ENCODE peak calls at places on chromosome 4, in six cellular contexts. L is Kasumi-1, S is testis, Z is RWPE1, R is lung microvascular endothelial cell, V is choroid plexus epithelial cell. U is an unnamed sample.

GRCh38 chr4:145736241-145736831 is 56.4 kb downstream of the C4orf51 start:
- DNase-seq in L (no peak), Z (no peak), R (peak), S (no peak), V (no peak), U (peak)

GRCh38 chr4:108774809-108775530 is 12.1 kb upstream of the ETNPPL start:
- DNase-seq in V (no peak), S (peak), Z (no peak), R (no peak), L (no peak), U (no peak)

GRCh38 chr4:83234902-83235644 is 49.5 kb downstream of the COQ2 start:
- DNase-seq in L (no peak), S (no peak), R (no peak), V (no peak), Z (peak), U (no peak)

GRCh38 chr4:85642356-85643100 is 167.6 kb downstream of the ARHGAP24 start:
- DNase-seq in S (no peak), Z (no peak), R (no peak), V (no peak), L (no peak), U (no peak)

GRCh38 chr4:84451546-84451945 is 47.5 kb downstream of the NKX6-1 start:
- DNase-seq in S (no peak), V (peak), L (peak), Z (no peak), R (peak), U (peak)

GRCh38 chr4:121462660-121463261 is 81.9 kb upstream of the QRFPR start:
- DNase-seq in L (peak), V (peak), R (peak), Z (peak), S (peak), U (peak)

GRCh38 chr4:134628074-134628473 is 426.5 kb upstream of the PABPC4L start:
- DNase-seq in Z (no peak), S (no peak), V (no peak), R (peak), L (no peak), U (no peak)

GRCh38 chr4:81421346-81422218 is 50.1 kb downstream of the RASGEF1B start:
- DNase-seq in R (no peak), S (no peak), V (peak), L (peak), Z (peak), U (no peak)

GRCh38 chr4:134505511-134505910 is 303.9 kb upstream of the PABPC4L start:
- DNase-seq in V (no peak), S (no peak), Z (no peak), L (no peak), R (no peak), U (no peak)

GRCh38 chr4:6541789-6542188 is 33.2 kb upstream of the MAN2B2 start:
- DNase-seq in Z (no peak), S (no peak), V (no peak), L (no peak), R (no peak), U (no peak)

GRCh38 chr4:76341063-76341462 is 34.5 kb downstream of the STBD1 start:
- DNase-seq in S (no peak), R (no peak), L (peak), V (peak), Z (peak), U (peak)

GRCh38 chr4:101126044-101126443 is 221.3 kb downstream of the PPP3CA start:
- DNase-seq in V (peak), Z (no peak), R (no peak), S (no peak), L (no peak), U (no peak)

GRCh38 chr4:948101-948935 is 16.1 kb downstream of the TMEM175 start:
- DNase-seq in Z (no peak), V (peak), R (no peak), L (no peak), S (no peak), U (no peak)

GRCh38 chr4:114688063-114688462 is 89.5 kb downstream of the UGT8 start:
- DNase-seq in V (no peak), L (no peak), S (no peak), Z (no peak), R (no peak), U (no peak)